ENCODE peak calls at places on chromosomes 1 and 21, in ten cellular contexts. S is brain microvascular endothelial cell; Q is fibroblast of the aortic adventitia; P is cardiac fibroblast; W is CD8-positive, alpha-beta T cell; O is mammary epithelial cell; T is right atrium auricular region; Y is endothelial cell of umbilical vein; R is neural progenitor cell; G is NB4. A is an unnamed sample.

GRCh38 chr1:193537266-193538003 is 351.0 kb upstream of the B3GALT2 start:
- DNase-seq in W (no peak), Y (no peak), S (no peak), R (no peak), T (no peak), G (peak), O (no peak), Q (no peak), P (no peak), A (no peak)

GRCh38 chr1:234214129-234214910 is 158.9 kb upstream of the COA6 start:
- DNase-seq in Y (no peak), R (peak), Q (no peak), P (no peak), S (no peak), W (no peak), O (peak), G (no peak), T (peak), A (no peak)

GRCh38 chr1:234907585-234908457 is 220.8 kb downstream of the TOMM20 start:
- DNase-seq in Y (no peak), R (no peak), S (no peak), P (peak), Q (peak), O (no peak), T (no peak), W (no peak), G (no peak), A (peak)

GRCh38 chr1:40944326-40944725 is 35.2 kb upstream of the CTPS1 start:
- DNase-seq in T (peak), G (no peak), W (no peak), Y (peak), P (peak), Q (peak), O (peak), S (peak), R (no peak), A (peak)

GRCh38 chr1:41583658-41584570 is 99.4 kb upstream of the EDN2 start:
- DNase-seq in O (no peak), T (no peak), W (no peak), G (no peak), P (no peak), Q (no peak), Y (no peak), R (no peak), S (no peak), A (no peak)

GRCh38 chr1:234755449-234755863 is 145.5 kb upstream of the IRF2BP2 start:
- DNase-seq in Q (peak), R (no peak), O (no peak), T (peak), G (peak), Y (no peak), P (peak), S (peak), W (no peak), A (no peak)

GRCh38 chr21:33427051-33427450 is 23.8 kb downstream of the IFNGR2 start:
- DNase-seq in P (no peak), O (no peak), Y (no peak), R (no peak), Q (no peak), S (no peak), W (no peak), G (no peak), T (no peak), A (no peak)

GRCh38 chr1:167650266-167651160 is 20.5 kb downstream of the RCSD1 start:
- DNase-seq in S (no peak), O (no peak), W (no peak), R (no peak), T (no peak), Q (no peak), G (peak), P (no peak), Y (no peak), A (no peak)

GRCh38 chr1:85611390-85611789 is 30.8 kb downstream of the CCN1 start:
- DNase-seq in S (peak), G (no peak), Y (no peak), Q (peak), O (peak), R (no peak), P (peak), W (no peak), T (no peak), A (peak)

GRCh38 chr1:34642679-34643078 is 112.2 kb upstream of the GJB5 start:
- DNase-seq in Y (no peak), P (no peak), O (no peak), S (no peak), G (no peak), T (no peak), Q (no peak), R (peak), W (no peak), A (no peak)
- TF ChIP-seq CTCF in Y (no peak), P (no peak), O (peak), S (no peak), G (no peak), T (no peak), Q (no peak), R (peak), W (no peak), A (no peak)

GRCh38 chr1:151837841-151838490 is 1.7 kb downstream of the C2CD4D start:
- DNase-seq in P (no peak), G (peak), Q (no peak), Y (no peak), R (peak), O (no peak), W (peak), S (no peak), T (no peak), A (no peak)

GRCh38 chr1:151840421-151840820 is 801 bp upstream of the C2CD4D start:
- DNase-seq in W (no peak), O (no peak), R (no peak), P (no peak), S (no peak), Q (no peak), T (no peak), Y (no peak), G (no peak), A (no peak)

GRCh38 chr1:151839457-151840409 is at the start of gene C2CD4D:
- DNase-seq in Y (no peak), S (no peak), G (no peak), Q (no peak), O (peak), T (no peak), W (peak), P (no peak), R (peak), A (no peak)

GRCh38 chr1:151837197-151837596 is 2.4 kb downstream of the C2CD4D start:
- DNase-seq in P (no peak), O (no peak), W (peak), G (no peak), S (no peak), Y (no peak), T (no peak), Q (no peak), R (no peak), A (no peak)

DNA sequence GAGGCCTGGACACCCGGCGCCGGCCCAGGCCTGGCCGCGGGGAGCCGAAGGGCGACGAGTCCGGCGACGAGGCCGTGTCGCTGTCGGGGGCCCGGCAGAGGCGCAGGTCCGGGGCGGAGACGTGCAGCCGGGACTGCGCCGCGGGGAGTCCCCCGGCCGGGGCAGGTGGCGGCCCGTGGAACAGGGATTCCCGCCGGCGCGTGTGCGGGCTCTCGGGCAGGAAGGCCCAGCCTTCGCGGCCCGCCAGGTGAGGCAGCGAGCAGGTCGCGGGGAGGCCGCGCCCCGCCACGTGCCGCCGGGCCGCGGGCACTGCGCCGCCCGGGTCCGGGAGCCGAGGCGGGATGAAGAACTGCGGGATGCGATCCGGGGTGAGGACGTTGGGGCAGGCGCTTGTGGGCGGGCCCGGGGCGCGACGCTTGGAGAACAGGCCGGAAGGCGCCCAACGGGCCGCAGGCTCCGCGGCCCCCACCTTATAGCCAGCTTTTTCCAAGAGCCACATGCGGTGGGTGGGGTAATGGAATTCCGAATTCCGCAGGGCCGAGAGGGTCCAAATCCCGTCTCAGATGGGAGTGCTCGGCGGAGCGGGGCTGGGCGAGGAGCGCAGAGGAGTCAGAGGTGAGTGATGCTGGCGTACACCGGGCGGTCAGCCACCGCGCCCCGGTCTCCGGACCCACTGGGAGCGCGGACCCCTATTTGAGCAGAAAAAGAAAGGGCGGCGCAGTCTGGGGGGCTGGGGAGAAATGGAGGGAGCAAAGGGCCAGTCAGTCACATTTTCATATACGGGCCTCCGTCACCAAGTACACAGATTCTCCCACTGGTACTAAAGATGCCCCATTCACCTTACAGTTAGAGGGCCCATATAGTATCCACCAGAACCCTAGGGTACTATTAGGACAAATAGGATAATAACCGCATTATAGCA is 868 bp downstream of the C2CD4D start:
- DNase-seq in O (peak), R (peak), Y (no peak), T (no peak), Q (no peak), P (no peak), G (no peak), W (no peak), S (no peak), A (no peak)
- H3K4me3 ChIP-seq in O (no peak), R (peak), Y (peak), T (peak), Q (peak), P (peak), G (no peak), W (peak), S (peak), A (peak)

GRCh38 chr1:5863238-5863637 is 129.0 kb downstream of the NPHP4 start:
- DNase-seq in O (no peak), T (no peak), Y (no peak), S (no peak), W (no peak), P (no peak), G (no peak), R (no peak), Q (no peak), A (no peak)

GRCh38 chr1:5865056-5865455 is 127.2 kb downstream of the NPHP4 start:
- DNase-seq in T (no peak), P (no peak), W (no peak), O (no peak), G (no peak), Y (no peak), R (no peak), S (no peak), Q (no peak), A (no peak)

GRCh38 chr1:5864256-5864655 is 128.0 kb downstream of the NPHP4 start:
- DNase-seq in S (no peak), G (no peak), R (no peak), Q (no peak), T (no peak), Y (no peak), O (no peak), W (no peak), P (no peak), A (no peak)

GRCh38 chr1:5868931-5869500 is 123.2 kb downstream of the NPHP4 start:
- DNase-seq in Q (no peak), R (no peak), T (no peak), W (no peak), G (no peak), P (no peak), O (no peak), S (no peak), Y (no peak), A (no peak)

DNA sequence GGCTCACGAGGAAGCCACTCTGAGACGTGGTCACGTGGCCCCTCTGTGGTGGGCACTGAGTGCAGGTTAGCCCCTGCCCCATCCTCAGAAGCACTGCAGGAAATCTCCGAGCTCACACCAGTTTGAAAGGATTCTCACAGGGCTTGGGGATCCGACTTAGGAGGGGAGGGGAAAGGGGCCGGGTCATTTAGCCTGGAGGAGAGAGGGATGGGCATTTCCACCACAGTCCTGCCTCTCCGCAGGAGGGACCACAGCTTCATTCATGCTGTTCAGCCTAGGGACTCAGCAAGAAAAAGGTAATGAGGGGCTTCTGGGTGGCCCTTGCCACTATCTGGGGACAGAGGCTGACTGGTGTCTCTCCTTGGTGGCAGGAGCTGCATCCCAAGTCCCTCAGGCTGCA is 126.5 kb downstream of the NPHP4 start:
- DNase-seq in R (peak), W (no peak), P (no peak), T (no peak), O (no peak), Q (no peak), G (no peak), S (no peak), Y (no peak), A (no peak)
- TF ChIP-seq CTCF in R (no peak), W (no peak), P (no peak), T (no peak), O (no peak), Q (no peak), G (no peak), S (no peak), Y (no peak), A (no peak)

DNA sequence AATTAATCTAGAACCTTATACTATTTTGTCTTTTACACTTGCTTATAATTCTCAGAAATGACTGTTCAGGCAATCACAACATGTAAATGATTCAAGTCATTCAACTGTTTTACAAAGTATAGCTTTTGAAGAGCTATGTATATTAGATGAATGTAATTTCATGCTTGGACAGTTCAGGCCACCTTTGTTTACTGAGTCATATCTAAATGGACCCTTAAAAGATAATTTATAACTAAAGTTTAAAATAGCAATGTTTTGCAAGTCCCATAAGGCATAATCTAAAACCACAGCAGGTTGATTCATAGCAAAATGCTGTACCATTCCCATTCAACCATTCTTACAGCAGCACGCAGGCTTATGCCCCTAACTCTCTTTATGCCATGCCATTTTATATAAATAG is 64.8 kb downstream of the PIK3R3 start:
- DNase-seq in Q (no peak), O (no peak), P (no peak), T (no peak), G (no peak), R (no peak), S (no peak), W (no peak), Y (no peak), A (no peak)
- H3K4me3 ChIP-seq in Q (no peak), O (no peak), P (no peak), T (no peak), G (no peak), R (no peak), S (no peak), W (no peak), Y (no peak), A (no peak)

DNA sequence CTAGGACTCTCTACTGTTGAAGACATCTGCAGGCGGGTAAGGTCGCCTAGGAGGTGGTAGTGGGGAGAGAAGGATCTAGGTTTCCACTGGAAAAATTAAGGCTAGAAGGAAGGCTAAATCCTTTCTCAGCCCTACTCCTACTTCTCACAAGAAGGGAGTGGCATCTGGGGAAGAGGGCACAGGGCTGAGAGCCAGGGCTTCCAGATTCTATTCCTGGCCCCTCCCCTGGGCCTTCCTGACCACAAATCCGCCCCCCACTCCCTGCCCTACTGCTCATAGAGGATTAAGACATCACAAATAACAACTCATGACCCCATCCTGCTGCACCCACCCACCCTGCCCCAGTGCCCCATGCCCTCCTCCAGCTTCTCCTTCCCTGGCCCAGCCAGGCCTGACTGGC is 2.5 kb downstream of the PHLDA3 start:
- DNase-seq in S (no peak), T (no peak), P (no peak), R (no peak), Q (peak), W (no peak), Y (no peak), G (no peak), O (peak), A (no peak)
- TF ChIP-seq CTCF in S (no peak), T (no peak), P (no peak), R (no peak), Q (no peak), W (no peak), Y (no peak), G (no peak), O (no peak), A (no peak)

GRCh38 chr1:51237714-51238403 is 1.8 kb downstream of the RNF11 start:
- DNase-seq in Q (peak), W (no peak), T (peak), S (peak), R (peak), O (peak), P (peak), Y (peak), G (no peak), A (no peak)

GRCh38 chr1:51235611-51236547 is at the start of gene RNF11:
- DNase-seq in S (peak), T (peak), P (peak), Y (peak), O (peak), Q (peak), G (peak), W (peak), R (peak), A (peak)

GRCh38 chr1:51236548-51237312 is 657 bp downstream of the RNF11 start:
- DNase-seq in G (peak), Y (peak), S (peak), P (peak), O (peak), T (peak), Q (no peak), R (peak), W (peak), A (no peak)

GRCh38 chr1:51237313-51237700 is 1.2 kb downstream of the RNF11 start:
- DNase-seq in S (no peak), Y (no peak), P (no peak), T (no peak), W (no peak), O (peak), Q (no peak), G (no peak), R (no peak), A (no peak)

DNA sequence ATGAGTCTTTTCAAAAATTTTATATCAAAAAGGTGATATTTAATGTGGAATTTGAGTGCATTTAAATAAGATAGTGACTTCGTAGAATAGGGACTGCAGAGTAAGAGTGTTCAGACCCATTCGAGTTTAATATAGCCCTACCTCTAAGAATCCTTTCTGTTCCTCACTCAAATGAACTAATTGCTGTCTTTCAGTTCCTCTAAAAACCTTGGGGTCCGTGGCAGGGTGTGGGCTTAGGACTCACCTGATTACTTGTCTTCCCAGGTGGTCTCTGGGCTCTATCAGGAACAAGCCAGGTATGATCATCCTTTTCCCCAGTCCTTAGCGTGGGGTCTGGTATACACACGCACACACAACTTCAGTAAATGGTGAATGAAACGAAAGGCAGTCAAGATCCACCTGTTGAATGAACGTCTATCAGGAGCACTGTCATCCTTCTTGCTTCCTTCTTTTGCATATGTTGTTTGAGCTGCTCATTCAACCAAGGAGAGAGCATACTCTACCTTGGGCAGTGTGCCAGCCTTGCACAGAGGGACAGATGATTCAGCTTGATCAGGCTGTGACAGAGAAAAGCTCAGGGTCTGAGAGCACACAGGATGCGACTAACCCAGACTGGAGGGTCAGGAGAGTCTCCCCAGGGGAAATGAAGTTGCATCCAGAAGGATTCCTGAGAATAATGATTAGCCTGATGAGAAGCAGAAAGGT is 1.2 kb upstream of the RNF11 start:
- DNase-seq in S (peak), R (no peak), W (peak), Y (peak), P (peak), G (peak), Q (no peak), O (peak), T (peak), A (no peak)
- H3K4me3 ChIP-seq in S (no peak), R (peak), W (no peak), Y (no peak), P (no peak), G (no peak), Q (no peak), O (peak), T (peak), A (no peak)

A was measured in astrocyte of the cerebellum.